ENCODE peak calls at places on chromosomes 4 and X, in six cellular contexts. One of them, this sample, is unnamed.

GRCh38 chr4:31083451-31083850 is 363.3 kb downstream of the PCDH7 start:
- DNase-seq in mesenchymal stem cell: no peak
- DNase-seq in IMR-90: no peak
- DNase-seq in H9: no peak
- DNase-seq in mesendoderm: no peak
- DNase-seq in H1: no peak
- DNase-seq in this sample: no peak

GRCh38 chr4:86961103-86961502 is 26.3 kb downstream of the AFF1 start:
- DNase-seq in mesenchymal stem cell: no peak
- DNase-seq in IMR-90: no peak
- DNase-seq in H9: no peak
- DNase-seq in mesendoderm: no peak
- DNase-seq in H1: no peak
- DNase-seq in this sample: no peak

GRCh38 chr4:8832130-8832930 is 39.3 kb downstream of the HMX1 start:
- DNase-seq in mesenchymal stem cell: no peak
- DNase-seq in IMR-90: no peak
- DNase-seq in H9: no peak
- DNase-seq in mesendoderm: no peak
- DNase-seq in H1: peak; percentile 44
- DNase-seq in this sample: no peak

GRCh38 chrX:18422886-18423285 is 2.5 kb upstream of the CDKL5 start:
- DNase-seq in mesenchymal stem cell: no peak
- DNase-seq in IMR-90: peak; percentile 24
- DNase-seq in H9: no peak
- DNase-seq in mesendoderm: no peak
- DNase-seq in H1: no peak
- DNase-seq in this sample: no peak

GRCh38 chr4:182806259-182807252 is 110.6 kb downstream of the DCTD start:
- DNase-seq in mesenchymal stem cell: peak; percentile 75
- DNase-seq in IMR-90: peak; percentile 59
- DNase-seq in H9: peak; percentile 85
- DNase-seq in mesendoderm: peak; percentile 87
- DNase-seq in H1: peak; percentile 98
- DNase-seq in this sample: peak; percentile 85

GRCh38 chrX:141341341-141341740 is 99.0 kb upstream of the SPANXC start:
- DNase-seq in mesenchymal stem cell: peak; percentile 45
- DNase-seq in IMR-90: peak; percentile 83
- DNase-seq in H9: no peak
- DNase-seq in mesendoderm: no peak
- DNase-seq in H1: no peak
- DNase-seq in this sample: no peak

GRCh38 chr4:146132445-146132844 is 43.1 kb upstream of the LSM6 start:
- DNase-seq in mesenchymal stem cell: peak; percentile 10
- DNase-seq in IMR-90: no peak
- DNase-seq in H9: no peak
- DNase-seq in mesendoderm: no peak
- DNase-seq in H1: no peak
- DNase-seq in this sample: no peak

GRCh38 chr4:38565271-38566199 is 98.5 kb upstream of the KLF3 start:
- DNase-seq in mesenchymal stem cell: no peak
- DNase-seq in IMR-90: peak; percentile 82
- DNase-seq in H9: no peak
- DNase-seq in mesendoderm: no peak
- DNase-seq in H1: no peak
- DNase-seq in this sample: no peak

GRCh38 chrX:38561126-38561868 is at the start of gene TSPAN7:
- DNase-seq in mesenchymal stem cell: peak; percentile 31
- DNase-seq in IMR-90: peak; percentile 40
- DNase-seq in H9: peak; percentile 70
- DNase-seq in mesendoderm: peak; percentile 74
- DNase-seq in H1: peak; percentile 75
- DNase-seq in this sample: peak; percentile 65

GRCh38 chrX:100872161-100872560 is 2.0 kb downstream of the NOX1 start:
- DNase-seq in mesenchymal stem cell: no peak
- DNase-seq in IMR-90: peak; percentile 66
- DNase-seq in H9: no peak
- DNase-seq in mesendoderm: no peak
- DNase-seq in H1: no peak
- DNase-seq in this sample: no peak

GRCh38 chr4:42262701-42263490 is 110.4 kb upstream of the BEND4 start:
- DNase-seq in mesenchymal stem cell: peak; percentile 55
- DNase-seq in IMR-90: no peak
- DNase-seq in H9: no peak
- DNase-seq in mesendoderm: no peak
- DNase-seq in H1: no peak
- DNase-seq in this sample: no peak

GRCh38 chr4:10998826-10999225 is 314.3 kb upstream of the CLNK start:
- DNase-seq in mesenchymal stem cell: peak; percentile 24
- DNase-seq in IMR-90: no peak
- DNase-seq in H9: no peak
- DNase-seq in mesendoderm: peak; percentile 22
- DNase-seq in H1: no peak
- DNase-seq in this sample: no peak

GRCh38 chr4:120215350-120215749 is 148.7 kb upstream of the MAD2L1 start:
- DNase-seq in mesenchymal stem cell: no peak
- DNase-seq in IMR-90: no peak
- DNase-seq in H9: no peak
- DNase-seq in mesendoderm: no peak
- DNase-seq in H1: no peak
- DNase-seq in this sample: no peak

GRCh38 chr4:80268081-80268823 is 1.8 kb downstream of the FGF5 start:
- DNase-seq in mesenchymal stem cell: peak; percentile 43
- DNase-seq in IMR-90: peak; percentile 53
- DNase-seq in H9: peak; percentile 58
- DNase-seq in mesendoderm: peak; percentile 45
- DNase-seq in H1: peak; percentile 55
- DNase-seq in this sample: no peak

GRCh38 chrX:103919336-103919682 is 43.1 kb upstream of the TMSB15B start:
- DNase-seq in mesenchymal stem cell: peak; percentile 54
- DNase-seq in IMR-90: peak; percentile 51
- DNase-seq in H9: no peak
- DNase-seq in mesendoderm: no peak
- DNase-seq in H1: no peak
- DNase-seq in this sample: no peak

GRCh38 chr4:19879330-19879729 is 372.4 kb upstream of the SLIT2 start:
- DNase-seq in mesenchymal stem cell: peak; percentile 2
- DNase-seq in IMR-90: no peak
- DNase-seq in H9: no peak
- DNase-seq in mesendoderm: peak; percentile 34
- DNase-seq in H1: no peak
- DNase-seq in this sample: no peak

GRCh38 chr4:26124753-26125236 is 196.0 kb upstream of the RBPJ start:
- DNase-seq in mesenchymal stem cell: peak; percentile 8
- DNase-seq in IMR-90: peak; percentile 44
- DNase-seq in H9: no peak
- DNase-seq in mesendoderm: peak; percentile 30
- DNase-seq in H1: no peak
- DNase-seq in this sample: no peak

GRCh38 chr4:51943221-51943620 is 76.9 kb downstream of the LRRC66 start:
- DNase-seq in mesenchymal stem cell: peak; percentile 9
- DNase-seq in IMR-90: peak; percentile 28
- DNase-seq in H9: no peak
- DNase-seq in mesendoderm: peak; percentile 16
- DNase-seq in H1: no peak
- DNase-seq in this sample: no peak

GRCh38 chr4:105147226-105148151 is 813 bp downstream of the TET2 start:
- DNase-seq in mesenchymal stem cell: peak; percentile 67
- DNase-seq in IMR-90: peak; percentile 44
- DNase-seq in H9: peak; percentile 69
- DNase-seq in mesendoderm: peak; percentile 64
- DNase-seq in H1: no peak
- DNase-seq in this sample: peak; percentile 42

GRCh38 chrX:55006827-55007621 is 6.9 kb downstream of the APEX2 start:
- DNase-seq in mesenchymal stem cell: no peak
- DNase-seq in IMR-90: no peak
- DNase-seq in H9: no peak
- DNase-seq in mesendoderm: no peak
- DNase-seq in H1: no peak
- DNase-seq in this sample: no peak
- H2BK120ac ChIP-seq in mesenchymal stem cell: no peak overlapping the region
- H2BK120ac ChIP-seq in IMR-90: no peak overlapping the region
- H2BK120ac ChIP-seq in H9: no peak overlapping the region
- H2BK120ac ChIP-seq in mesendoderm: no peak overlapping the region
- H2BK120ac ChIP-seq in H1: no peak overlapping the region
- H2BK120ac ChIP-seq in this sample: no peak overlapping the region

DNA sequence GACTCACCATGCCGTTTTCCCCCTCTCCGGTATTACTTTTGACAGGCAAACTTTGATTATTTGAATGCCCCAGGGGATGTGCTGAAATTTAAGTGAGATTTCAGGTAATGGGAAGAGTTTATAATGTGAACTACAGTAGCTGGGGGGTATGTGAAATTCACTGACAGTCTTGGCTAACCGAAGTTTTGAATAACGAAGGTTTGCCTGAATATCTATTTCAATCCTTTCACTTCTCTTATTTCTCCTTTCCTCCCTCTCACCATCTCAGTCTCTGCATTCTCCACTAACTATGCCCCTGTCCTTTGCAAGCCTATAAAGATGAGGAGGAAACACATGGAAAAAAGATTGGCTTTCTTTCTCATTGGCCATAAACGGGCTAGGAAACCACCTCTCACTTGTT is 23.9 kb downstream of the CCDC149 start:
- DNase-seq in mesenchymal stem cell: no peak
- DNase-seq in IMR-90: no peak
- DNase-seq in H9: no peak
- DNase-seq in mesendoderm: no peak
- DNase-seq in H1: no peak
- DNase-seq in this sample: no peak
- H3K4me2 ChIP-seq in mesenchymal stem cell: no peak overlapping the region
- H3K4me2 ChIP-seq in IMR-90: no peak overlapping the region
- H3K4me2 ChIP-seq in H9: no peak overlapping the region
- H3K4me2 ChIP-seq in mesendoderm: no peak overlapping the region
- H3K4me2 ChIP-seq in H1: no peak overlapping the region
- H3K4me2 ChIP-seq in this sample: no peak overlapping the region

GRCh38 chrX:20141281-20142220 is at the start of gene EIF1AX:
- DNase-seq in mesenchymal stem cell: peak; percentile 97
- DNase-seq in IMR-90: peak; percentile 99
- DNase-seq in H9: peak; percentile 95
- DNase-seq in mesendoderm: peak; percentile 98
- DNase-seq in H1: peak; percentile 85
- DNase-seq in this sample: peak; percentile 88
- H2BK15ac ChIP-seq in mesenchymal stem cell: no peak within 1 kb of the TSS
- H2BK15ac ChIP-seq in IMR-90: no peak within 1 kb of the TSS
- H2BK15ac ChIP-seq in H9: no peak within 1 kb of the TSS
- H2BK15ac ChIP-seq in mesendoderm: no peak within 1 kb of the TSS
- H2BK15ac ChIP-seq in H1: no peak within 1 kb of the TSS
- H2BK15ac ChIP-seq in this sample: no peak within 1 kb of the TSS

GRCh38 chrX:147912093-147912801 is 528 bp downstream of the FMR1 start:
- DNase-seq in mesenchymal stem cell: peak; percentile 60
- DNase-seq in IMR-90: peak; percentile 31
- DNase-seq in H9: no peak
- DNase-seq in mesendoderm: peak; percentile 69
- DNase-seq in H1: peak; percentile 50
- DNase-seq in this sample: peak; percentile 12
- H2BK120ac ChIP-seq in mesenchymal stem cell: peak overlapping the region; percentile 15
- H2BK120ac ChIP-seq in IMR-90: no peak overlapping the region
- H2BK120ac ChIP-seq in H9: no peak overlapping the region
- H2BK120ac ChIP-seq in mesendoderm: no peak overlapping the region
- H2BK120ac ChIP-seq in H1: no peak overlapping the region
- H2BK120ac ChIP-seq in this sample: no peak overlapping the region

DNA sequence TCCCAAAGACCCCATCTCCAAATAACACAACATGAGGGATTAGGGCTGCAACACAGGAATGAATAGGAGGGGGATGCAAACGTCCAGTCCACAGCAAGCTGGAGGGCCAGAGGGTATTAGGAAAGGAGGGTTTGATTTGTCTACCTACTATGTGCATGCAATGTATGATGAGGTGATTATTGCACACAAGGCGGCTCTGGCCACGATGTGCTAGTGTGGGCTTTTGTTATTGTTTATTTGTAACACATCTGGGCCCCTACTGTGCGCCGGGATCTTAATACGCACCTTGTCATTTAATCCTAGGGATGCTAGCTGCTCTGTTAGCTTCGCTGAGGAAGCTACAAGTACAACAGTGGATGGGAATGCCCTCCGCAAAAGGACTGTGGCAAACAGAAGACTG is 19.5 kb downstream of the SH3KBP1 start:
- DNase-seq in mesenchymal stem cell: no peak
- DNase-seq in IMR-90: no peak
- DNase-seq in H9: no peak
- DNase-seq in mesendoderm: no peak
- DNase-seq in H1: no peak
- DNase-seq in this sample: no peak
- H3K4me2 ChIP-seq in mesenchymal stem cell: no peak overlapping the region
- H3K4me2 ChIP-seq in IMR-90: no peak overlapping the region
- H3K4me2 ChIP-seq in H9: no peak overlapping the region
- H3K4me2 ChIP-seq in mesendoderm: no peak overlapping the region
- H3K4me2 ChIP-seq in H1: no peak overlapping the region
- H3K4me2 ChIP-seq in this sample: no peak overlapping the region

DNA sequence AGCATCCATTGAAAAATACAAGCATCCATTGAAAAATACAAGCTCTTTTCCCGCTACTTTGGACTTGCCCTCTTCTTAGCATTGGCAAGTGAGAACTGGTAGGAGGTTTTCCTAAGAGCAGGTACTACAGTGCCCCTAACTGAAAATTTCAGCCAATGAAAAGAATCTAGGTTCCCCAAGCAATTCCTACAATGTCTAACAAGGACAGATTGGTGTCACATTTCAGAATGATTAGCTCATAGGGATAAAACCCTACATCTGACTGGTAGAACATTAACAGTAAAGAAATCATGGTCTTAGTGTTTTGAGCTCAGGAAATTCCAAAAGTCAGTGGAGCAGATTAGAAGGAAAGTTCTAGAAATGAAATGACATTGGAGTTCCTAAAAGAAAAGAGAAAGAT is 68.6 kb upstream of the QRFPR start:
- DNase-seq in mesenchymal stem cell: no peak
- DNase-seq in IMR-90: no peak
- DNase-seq in H9: no peak
- DNase-seq in mesendoderm: no peak
- DNase-seq in H1: no peak
- DNase-seq in this sample: no peak
- H2BK15ac ChIP-seq in mesenchymal stem cell: no peak overlapping the region
- H2BK15ac ChIP-seq in IMR-90: no peak overlapping the region
- H2BK15ac ChIP-seq in H9: no peak overlapping the region
- H2BK15ac ChIP-seq in mesendoderm: no peak overlapping the region
- H2BK15ac ChIP-seq in H1: no peak overlapping the region
- H2BK15ac ChIP-seq in this sample: no peak overlapping the region

DNA sequence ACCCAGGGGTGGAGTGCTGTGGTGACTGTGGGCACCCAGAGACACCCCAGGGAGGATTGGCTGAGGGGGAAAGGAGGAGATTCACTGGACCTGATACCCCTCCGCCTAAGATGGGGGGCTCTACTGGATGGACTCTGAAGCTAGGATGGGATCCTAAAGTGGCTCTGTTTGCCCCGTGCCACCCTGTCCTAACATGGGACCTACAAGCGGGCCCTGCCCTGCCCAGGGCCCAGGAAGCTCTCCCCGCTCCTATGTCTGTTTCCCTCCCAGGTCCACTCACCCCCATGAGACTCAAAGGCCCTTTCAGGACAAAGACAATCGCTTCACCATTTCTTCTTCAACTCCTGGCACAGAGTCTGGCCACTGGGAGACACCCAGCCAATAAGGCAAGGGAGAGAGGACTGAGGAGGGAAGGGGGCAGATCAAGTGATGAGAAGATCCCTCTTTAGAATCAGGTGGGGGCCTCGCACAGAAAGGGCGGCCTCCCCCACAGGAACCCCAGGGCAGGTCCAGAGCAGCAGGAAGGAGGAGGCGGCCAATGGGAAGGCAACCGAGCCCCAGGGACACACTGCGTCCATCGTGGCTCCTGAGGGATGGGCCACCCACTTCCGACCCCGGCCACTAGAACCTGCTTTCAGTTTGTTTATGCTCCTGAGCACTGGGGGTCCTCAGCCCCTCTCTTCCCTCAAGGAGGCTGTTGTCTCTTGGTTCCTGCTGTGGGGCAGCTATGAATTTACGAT is 155.4 kb downstream of the AFAP1 start:
- DNase-seq in mesenchymal stem cell: no peak
- DNase-seq in IMR-90: no peak
- DNase-seq in H9: no peak
- DNase-seq in mesendoderm: no peak
- DNase-seq in H1: no peak
- DNase-seq in this sample: no peak
- H2BK120ac ChIP-seq in mesenchymal stem cell: no peak overlapping the region
- H2BK120ac ChIP-seq in IMR-90: no peak overlapping the region
- H2BK120ac ChIP-seq in H9: no peak overlapping the region
- H2BK120ac ChIP-seq in mesendoderm: no peak overlapping the region
- H2BK120ac ChIP-seq in H1: no peak overlapping the region
- H2BK120ac ChIP-seq in this sample: no peak overlapping the region

This sample was measured in neuronal stem cell.